ENCODE peak calls at places on chromosome 6, in six cellular contexts. T is A549, H is HFFc6, N is dorsolateral prefrontal cortex, G is body of pancreas, F is HL-60. U is an unnamed sample.

GRCh38 chr6:56999049-56999448 is 44.1 kb downstream of the BEND6 start:
- DNase-seq in T (no peak), H (no peak), N (no peak), G (no peak), F (no peak), U (no peak)

GRCh38 chr6:25342784-25343183 is 63.6 kb downstream of the CARMIL1 start:
- DNase-seq in T (peak; percentile 4), H (peak; percentile 19), N (no peak), G (no peak), F (no peak), U (no peak)

GRCh38 chr6:111763381-111763780 is 109.9 kb downstream of the FYN start:
- DNase-seq in T (no peak), H (no peak), N (no peak), G (no peak), F (no peak), U (no peak)

GRCh38 chr6:114249522-114249921 is 93.3 kb downstream of the HS3ST5 start:
- DNase-seq in T (no peak), H (no peak), N (no peak), G (no peak), F (no peak), U (no peak)

GRCh38 chr6:72216222-72217106 is 330.1 kb downstream of the RIMS1 start:
- DNase-seq in T (no peak), H (no peak), N (no peak), G (peak; percentile 67), F (no peak), U (no peak)

GRCh38 chr6:31576897-31577341 is 1.6 kb downstream of the TNF start:
- DNase-seq in T (no peak), H (no peak), N (no peak), G (no peak), F (no peak), U (no peak)

GRCh38 chr6:111692327-111693164 is 86.9 kb upstream of the TRAF3IP2 start:
- DNase-seq in T (no peak), H (no peak), N (peak; percentile 56), G (peak; percentile 84), F (no peak), U (no peak)

GRCh38 chr6:137892271-137892708 is 25.2 kb downstream of the TNFAIP3 start:
- DNase-seq in T (no peak), H (peak; percentile 88), N (no peak), G (no peak), F (no peak), U (no peak)

GRCh38 chr6:16766836-16767745 is 5.8 kb upstream of the ATXN1 start:
- DNase-seq in T (no peak), H (no peak), N (no peak), G (no peak), F (no peak), U (no peak)

GRCh38 chr6:111852704-111853103 is 20.5 kb downstream of the FYN start:
- DNase-seq in T (no peak), H (peak; percentile 63), N (no peak), G (peak; percentile 33), F (no peak), U (no peak)

GRCh38 chr6:28920281-28920680 is 3.5 kb downstream of the TRIM27 start:
- DNase-seq in T (no peak), H (no peak), N (no peak), G (no peak), F (no peak), U (no peak)

GRCh38 chr6:4788953-4789584 is 12.9 kb downstream of the CDYL start:
- DNase-seq in T (no peak), H (no peak), N (no peak), G (no peak), F (no peak), U (peak; percentile 50)

GRCh38 chr6:97282238-97282725 is 734 bp downstream of the MMS22L start:
- DNase-seq in T (no peak), H (no peak), N (no peak), G (no peak), F (peak; percentile 3), U (no peak)

GRCh38 chr6:75204959-75205775 is 686 bp downstream of the COL12A1 start:
- DNase-seq in T (peak; percentile 35), H (peak; percentile 70), N (no peak), G (peak; percentile 16), F (no peak), U (no peak)

GRCh38 chr6:63804381-63804956 is 168.9 kb downstream of the PHF3 start:
- DNase-seq in T (no peak), H (peak; percentile 88), N (no peak), G (no peak), F (no peak), U (no peak)

GRCh38 chr6:112665114-112665513 is 318.0 kb downstream of the RFPL4B start:
- DNase-seq in T (no peak), H (peak; percentile 91), N (no peak), G (no peak), F (no peak), U (no peak)

GRCh38 chr6:150373260-150373701 is 4.5 kb downstream of the IYD start:
- DNase-seq in T (no peak), H (peak; percentile 23), N (no peak), G (no peak), F (no peak), U (no peak)

GRCh38 chr6:31383149-31383548 is 20.2 kb upstream of the MICA start:
- DNase-seq in T (no peak), H (no peak), N (no peak), G (no peak), F (no peak), U (no peak)

GRCh38 chr6:3233321-3233720 is 5.9 kb upstream of the TUBB2B start:
- DNase-seq in T (no peak), H (no peak), N (no peak), G (no peak), F (no peak), U (no peak)

GRCh38 chr6:114342826-114343781 is at the start of gene HS3ST5:
- DNase-seq in T (peak; percentile 36), H (no peak), N (peak; percentile 79), G (peak; percentile 20), F (no peak), U (no peak)

GRCh38 chr6:131167773-131168172 is 32.5 kb downstream of the AKAP7 start:
- DNase-seq in T (no peak), H (no peak), N (no peak), G (no peak), F (no peak), U (no peak)

GRCh38 chr6:163738304-163738703 is 323.8 kb downstream of the QKI start:
- DNase-seq in T (no peak), H (no peak), N (no peak), G (no peak), F (no peak), U (no peak)

GRCh38 chr6:147311218-147311617 is 107.0 kb downstream of the STXBP5 start:
- DNase-seq in T (no peak), H (peak; percentile 13), N (no peak), G (no peak), F (no peak), U (no peak)

GRCh38 chr6:142828030-142828429 is 116.9 kb downstream of the HIVEP2 start:
- DNase-seq in T (no peak), H (no peak), N (no peak), G (no peak), F (no peak), U (no peak)

GRCh38 chr6:34043371-34043770 is 102.5 kb downstream of the GRM4 start:
- DNase-seq in T (no peak), H (no peak), N (no peak), G (no peak), F (no peak), U (no peak)

GRCh38 chr6:6825986-6826901 is 237.7 kb downstream of the LY86 start:
- DNase-seq in T (no peak), H (no peak), N (no peak), G (peak; percentile 68), F (peak; percentile 78), U (peak; percentile 35)

GRCh38 chr6:141968632-141969031 is 164.1 kb upstream of the GJE1 start:
- DNase-seq in T (no peak), H (no peak), N (no peak), G (no peak), F (no peak), U (no peak)

GRCh38 chr6:166381733-166382499 is 824 bp downstream of the MPC1 start:
- DNase-seq in T (peak; percentile 38), H (no peak), N (peak; percentile 74), G (peak; percentile 91), F (peak; percentile 76), U (peak; percentile 72)

GRCh38 chr6:12943549-12943948 is 227.0 kb downstream of the PHACTR1 start:
- DNase-seq in T (no peak), H (no peak), N (no peak), G (no peak), F (no peak), U (no peak)

GRCh38 chr6:107458687-107459282 is 579 bp downstream of the PDSS2 start:
- DNase-seq in T (no peak), H (peak; percentile 21), N (no peak), G (peak; percentile 25), F (no peak), U (peak; percentile 46)

GRCh38 chr6:107460074-107460631 is 789 bp upstream of the PDSS2 start:
- DNase-seq in T (no peak), H (no peak), N (no peak), G (no peak), F (peak; percentile 73), U (no peak)

GRCh38 chr6:107459283-107460073 is at the start of gene PDSS2:
- DNase-seq in T (peak; percentile 95), H (peak; percentile 96), N (peak; percentile 97), G (peak; percentile 99), F (peak; percentile 99), U (peak; percentile 95)
- TF ChIP-seq CTCF in T (peak; percentile 23), H (peak; percentile 69), N (peak; percentile 47), G (peak; percentile 53), F (peak; percentile 36), U (no peak)

DNA sequence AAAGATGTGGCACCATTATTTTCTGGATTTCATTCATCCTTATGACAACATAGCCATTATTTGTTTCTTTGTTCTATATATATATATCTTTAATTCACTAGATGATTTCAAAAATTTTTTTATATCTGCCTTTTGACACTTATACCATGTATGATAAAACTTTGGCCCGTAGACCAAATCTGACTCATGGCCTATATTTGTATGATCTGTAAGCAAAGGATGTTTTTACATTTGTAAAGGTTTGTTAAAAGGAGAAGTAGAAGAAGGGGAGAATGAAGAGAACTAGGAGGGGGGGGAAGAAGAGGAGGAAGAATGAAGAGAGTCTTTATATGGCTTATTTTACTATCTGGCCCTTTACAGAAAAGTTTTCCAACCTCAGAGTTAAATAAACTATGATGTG is 279.7 kb downstream of the LAMA2 start:
- DNase-seq in T (no peak), H (no peak), N (no peak), G (no peak), F (no peak), U (no peak)
- TF ChIP-seq CTCF in T (no peak), H (no peak), N (no peak), G (no peak), F (no peak), U (no peak)

GRCh38 chr6:76682842-76683241 is 610.4 kb upstream of the IMPG1 start:
- DNase-seq in T (peak; percentile 2), H (peak; percentile 11), N (no peak), G (no peak), F (no peak), U (no peak)
- TF ChIP-seq CTCF in T (peak; percentile 34), H (peak; percentile 80), N (peak; percentile 48), G (peak; percentile 52), F (no peak), U (no peak)

DNA sequence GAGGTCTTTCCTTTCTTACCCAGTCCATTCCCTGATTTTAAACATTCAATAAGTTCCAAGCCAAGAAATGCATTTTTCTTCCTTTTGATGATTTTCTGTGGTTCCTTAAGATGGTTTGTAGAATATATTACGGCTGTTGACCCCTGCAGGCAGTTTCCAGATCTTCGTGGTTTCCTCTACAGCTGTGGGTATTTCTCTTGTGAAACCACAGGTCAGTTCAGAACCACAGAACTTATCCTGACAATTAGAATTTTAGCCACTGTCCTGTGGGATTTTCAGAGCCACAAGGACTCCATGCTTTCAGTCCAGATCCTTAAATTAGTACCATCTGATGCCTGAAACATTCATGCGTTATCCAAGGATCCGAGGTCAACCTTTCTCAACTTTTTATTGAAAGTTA is 29.7 kb upstream of the EXOC2 start:
- DNase-seq in T (no peak), H (peak; percentile 11), N (no peak), G (no peak), F (no peak), U (no peak)
- TF ChIP-seq CTCF in T (no peak), H (no peak), N (no peak), G (no peak), F (no peak), U (no peak)

U was measured in activated B cell treated with CpG ODN at 0.5 μM for 24 hours.